ENCODE peak calls at places on chromosomes 12 and 14, in four cellular contexts. E is testis, S is adrenal gland, M is body of pancreas. U is an unnamed sample.

GRCh38 chr12:16788888-16789790 is 183.2 kb upstream of the LMO3 start:
- DNase-seq in M (no peak), S (no peak), E (no peak), U (no peak)

GRCh38 chr12:52258335-52258901 is 16.0 kb upstream of the KRT86 start:
- DNase-seq in E (peak), M (no peak), S (no peak), U (no peak)

GRCh38 chr12:80551897-80552296 is 107.9 kb downstream of the PTPRQ start:
- DNase-seq in S (no peak), E (no peak), M (no peak), U (no peak)

GRCh38 chr14:52960627-52961026 is 9.8 kb upstream of the FERMT2 start:
- DNase-seq in E (no peak), S (peak), M (no peak), U (no peak)

GRCh38 chr12:119006749-119007148 is 25.4 kb downstream of the SRRM4 start:
- DNase-seq in M (no peak), E (no peak), S (no peak), U (no peak)

GRCh38 chr12:42469355-42470006 is 120.1 kb downstream of the PRICKLE1 start:
- DNase-seq in E (no peak), S (no peak), M (no peak), U (no peak)

GRCh38 chr12:94710933-94711332 is 60.6 kb upstream of the TMCC3 start:
- DNase-seq in S (no peak), M (peak), E (peak), U (peak)

GRCh38 chr12:93419388-93420034 is 22.2 kb downstream of the UBE2N start:
- DNase-seq in S (no peak), E (no peak), M (no peak), U (peak)

GRCh38 chr12:107398101-107398500 is 287.5 kb upstream of the PWP1 start:
- DNase-seq in S (no peak), E (no peak), M (no peak), U (no peak)

GRCh38 chr12:81078469-81079196 is 754 bp downstream of the ACSS3 start:
- DNase-seq in M (peak), E (peak), S (peak), U (no peak)

GRCh38 chr12:96335270-96335669 is 65.0 kb downstream of the CDK17 start:
- DNase-seq in S (no peak), M (no peak), E (no peak), U (no peak)

GRCh38 chr14:60532442-60532841 is 23.5 kb downstream of the SIX6 start:
- DNase-seq in M (no peak), E (no peak), S (no peak), U (no peak)

GRCh38 chr12:24643120-24644119 is 305.5 kb downstream of the BCAT1 start:
- DNase-seq in E (no peak), S (no peak), M (no peak), U (no peak)

GRCh38 chr14:100692859-100693558 is 33.7 kb upstream of the DLK1 start:
- DNase-seq in E (no peak), M (no peak), S (peak), U (no peak)

GRCh38 chr12:72275551-72275950 is 3.4 kb downstream of the TRHDE start:
- DNase-seq in S (no peak), M (no peak), E (no peak), U (no peak)

DNA sequence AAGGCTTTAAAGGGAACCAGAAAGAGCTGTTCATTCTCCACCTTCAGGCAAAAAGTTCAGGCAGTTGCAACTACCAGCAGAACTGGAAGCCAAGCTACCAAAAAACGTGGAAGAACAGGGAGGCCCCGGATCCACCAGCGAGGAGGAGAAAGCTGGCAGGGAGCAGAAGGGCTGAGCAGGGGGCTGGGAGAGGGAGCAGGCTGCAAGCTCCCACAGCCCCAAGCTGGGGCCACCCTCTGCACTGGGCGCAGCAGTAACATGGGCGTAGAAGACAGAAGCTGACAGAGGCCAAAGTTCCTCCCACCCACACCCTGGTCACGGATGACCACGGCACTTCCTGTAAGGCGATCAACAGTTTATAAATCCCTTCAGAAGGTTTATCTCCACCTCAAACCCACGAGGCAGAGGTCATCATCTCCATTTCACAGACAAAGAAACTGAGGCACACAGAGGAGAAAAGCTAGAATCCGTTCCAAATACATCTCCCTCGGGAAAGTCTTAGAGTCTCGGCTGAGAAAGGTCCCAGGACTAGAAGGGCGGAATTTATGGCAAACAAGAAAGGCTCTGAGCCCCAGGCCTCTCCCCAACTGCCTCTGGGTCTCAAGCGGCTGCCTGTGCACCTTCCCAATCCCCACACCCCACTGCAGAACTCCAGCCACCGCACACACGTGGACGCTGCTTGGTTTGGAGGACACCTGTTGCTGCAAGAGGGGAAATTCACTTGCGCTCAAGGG is 1.8 kb downstream of the CCDC85C start:
- DNase-seq in E (peak), M (peak), S (no peak), U (no peak)
- TF ChIP-seq POLR2A in E (no peak), M (no peak), S (no peak), U (no peak)

DNA sequence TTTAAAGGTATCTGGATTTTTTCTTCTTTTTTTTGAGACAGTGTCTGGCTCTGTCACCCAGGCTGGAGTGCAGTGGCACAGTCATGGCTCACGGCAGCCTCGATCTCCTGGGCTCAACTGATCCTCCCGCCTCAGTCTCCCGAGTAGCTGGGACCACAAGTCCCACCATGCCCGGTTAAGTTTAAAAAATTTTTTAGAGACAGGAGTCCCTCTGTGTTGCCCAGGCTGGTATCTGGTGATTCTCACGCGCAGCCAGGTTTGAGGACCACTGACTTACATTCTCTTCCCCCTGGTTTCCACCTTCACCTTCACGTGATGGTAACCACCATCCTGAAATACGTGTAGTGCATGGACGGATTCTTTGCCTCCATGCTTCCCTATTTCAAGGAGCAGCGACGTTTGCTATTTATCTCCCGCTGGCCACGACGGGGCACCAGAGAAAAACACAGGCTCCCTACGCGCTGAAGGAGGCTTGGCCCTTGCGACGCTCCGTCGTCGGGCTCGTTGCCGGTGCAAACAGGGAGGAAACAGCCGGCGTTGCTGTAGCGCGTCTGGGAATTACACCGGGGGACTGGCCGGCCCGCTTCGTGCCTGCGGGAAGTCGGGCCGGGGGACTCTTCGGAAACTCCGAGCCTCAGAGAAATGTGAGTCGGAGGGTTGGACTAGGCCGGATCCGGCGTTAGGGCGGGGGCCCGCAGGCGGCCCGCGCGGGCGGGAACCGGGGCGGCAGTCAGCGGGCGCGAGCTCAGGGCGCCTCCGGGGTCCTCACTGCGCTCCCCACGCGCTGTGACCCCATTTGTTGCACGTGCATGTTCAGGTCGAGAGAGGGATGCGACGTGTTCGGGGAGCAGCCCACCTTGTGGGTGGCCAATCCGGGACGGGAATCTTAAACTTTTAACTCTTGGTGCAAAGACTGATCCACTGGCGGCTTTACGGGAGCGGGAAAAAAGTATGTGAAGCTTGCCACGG is at the start of gene TCHP:
- DNase-seq in S (peak), E (peak), M (peak), U (peak)
- TF ChIP-seq POLR2A in S (peak), E (no peak), M (peak), U (peak)

GRCh38 chr12:6362383-6362782 is 13.0 kb downstream of the SCNN1A start:
- DNase-seq in E (no peak), M (no peak), S (no peak), U (no peak)

GRCh38 chr12:6361834-6362233 is 13.5 kb downstream of the SCNN1A start:
- DNase-seq in E (no peak), M (no peak), S (peak), U (no peak)

GRCh38 chr12:6360578-6361490 is 14.5 kb downstream of the SCNN1A start:
- DNase-seq in M (no peak), E (no peak), S (no peak), U (no peak)

GRCh38 chr12:6358886-6359285 is 16.5 kb downstream of the SCNN1A start:
- DNase-seq in E (no peak), M (no peak), S (no peak), U (no peak)

GRCh38 chr12:6360080-6360571 is 15.2 kb downstream of the SCNN1A start:
- DNase-seq in S (no peak), E (no peak), M (no peak), U (no peak)
- TF ChIP-seq POLR2A in S (no peak), E (no peak), M (no peak), U (no peak)

GRCh38 chr14:103207404-103208072 is 84.3 kb downstream of the TNFAIP2 start:
- DNase-seq in S (no peak), E (peak), M (peak), U (no peak)
- TF ChIP-seq POLR2A in S (no peak), E (no peak), M (no peak), U (no peak)

DNA sequence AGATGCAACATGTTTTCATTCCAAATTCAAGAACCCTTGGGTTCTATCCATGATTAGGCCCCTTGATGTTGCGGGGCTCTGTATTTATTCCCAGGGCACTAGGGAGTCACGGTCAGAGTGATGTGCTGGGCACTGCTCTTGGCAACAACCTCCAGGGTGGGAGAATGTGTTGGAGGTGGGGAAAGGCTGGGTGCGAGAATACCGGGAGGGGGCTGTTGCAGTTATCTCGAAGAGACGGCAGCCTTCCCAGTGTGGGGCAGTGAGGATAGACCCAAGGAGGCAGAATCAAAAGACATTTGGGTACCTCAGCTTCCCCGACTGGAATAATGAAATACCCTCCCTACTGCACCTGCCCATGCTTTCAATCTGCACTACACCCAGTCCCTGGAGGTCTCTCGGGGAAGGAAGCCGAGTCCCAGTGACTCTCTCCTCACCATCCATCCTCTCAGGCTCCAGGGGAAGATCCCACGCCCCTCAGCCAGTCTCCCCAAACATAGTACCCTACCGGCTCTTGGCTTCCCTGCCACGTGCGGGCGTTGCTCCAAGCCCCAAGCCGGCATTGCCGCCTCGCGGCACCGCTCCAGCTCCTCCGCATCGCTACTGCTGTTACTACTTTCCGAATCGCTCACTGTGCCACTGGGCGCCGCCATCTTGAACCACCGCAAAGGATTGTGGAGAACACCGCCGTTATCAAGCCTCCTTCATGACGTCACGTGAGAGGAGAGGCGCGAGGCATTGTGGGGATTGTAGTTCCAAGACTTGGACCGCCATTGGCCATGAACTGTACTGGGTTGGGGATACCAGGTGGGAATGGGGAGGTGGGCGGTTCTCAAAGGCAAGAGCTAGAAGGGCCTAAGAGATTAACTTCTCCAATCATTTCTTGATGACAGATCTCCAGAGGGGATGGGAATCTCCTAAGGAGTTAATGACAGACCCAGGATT is at the start of gene C12orf43:
- DNase-seq in E (peak), M (peak), S (peak), U (peak)
- TF ChIP-seq POLR2A in E (no peak), M (peak), S (peak), U (peak)

GRCh38 chr14:64562432-64562831 is 12.7 kb downstream of the PPP1R36 start:
- DNase-seq in E (no peak), M (no peak), S (no peak), U (no peak)
- TF ChIP-seq POLR2A in E (no peak), M (no peak), S (no peak), U (no peak)

GRCh38 chr14:61555056-61555838 is 140.1 kb upstream of the HIF1A start:
- DNase-seq in S (no peak), M (no peak), E (no peak), U (no peak)
- TF ChIP-seq POLR2A in S (no peak), M (no peak), E (no peak), U (no peak)

U was measured in erythroblast.